ENCODE peak calls at places on chromosome 9, in five cellular contexts. X is fibroblast of the conjunctiva, E is NCI-H1105, B is Kasumi-1, F is amniotic stem cell. Q is an unnamed sample.

GRCh38 chr9:133522073-133522910 is 2.5 kb downstream of the MYMK start:
- DNase-seq in F (no peak), X (no peak), B (no peak), E (no peak), Q (no peak)

GRCh38 chr9:82680179-82680935 is 382.6 kb downstream of the RASEF start:
- DNase-seq in X (no peak), E (no peak), B (no peak), F (no peak), Q (no peak)

GRCh38 chr9:70672136-70672535 is 257.7 kb upstream of the KLF9 start:
- DNase-seq in B (no peak), E (no peak), X (peak; percentile 28), F (no peak), Q (no peak)

GRCh38 chr9:137881591-137882505 is 4.3 kb downstream of the CACNA1B start:
- DNase-seq in B (no peak), X (no peak), E (no peak), F (no peak), Q (no peak)

GRCh38 chr9:137502008-137502913 is 43.1 kb upstream of the NSMF start:
- DNase-seq in E (no peak), X (no peak), F (peak; percentile 17), B (no peak), Q (no peak)

GRCh38 chr9:128066713-128067621 is at the start of gene NAIF1:
- DNase-seq in B (peak; percentile 99), E (peak; percentile 98), F (peak; percentile 99), X (peak; percentile 99), Q (peak; percentile 98)

GRCh38 chr9:136016882-136017812 is 56.0 kb upstream of the UBAC1 start:
- DNase-seq in E (no peak), B (no peak), X (no peak), F (no peak), Q (no peak)

GRCh38 chr9:36896296-36896695 is 137.8 kb downstream of the PAX5 start:
- DNase-seq in E (no peak), X (no peak), B (no peak), F (no peak), Q (no peak)

GRCh38 chr9:31243386-31243785 is 1141.1 kb upstream of the ACO1 start:
- DNase-seq in B (no peak), X (no peak), F (no peak), E (no peak), Q (no peak)

GRCh38 chr9:72557549-72557948 is 36.1 kb downstream of the TMC1 start:
- DNase-seq in B (no peak), F (peak; percentile 71), X (peak; percentile 64), E (no peak), Q (no peak)

GRCh38 chr9:81578606-81579005 is 110.7 kb downstream of the TLE1 start:
- DNase-seq in F (no peak), B (no peak), E (no peak), X (no peak), Q (no peak)

GRCh38 chr9:4679268-4680177 is at the start of gene CDC37L1:
- DNase-seq in E (peak; percentile 96), X (peak; percentile 92), F (peak; percentile 93), B (peak; percentile 84), Q (peak; percentile 98)

Q was measured in dorsolateral prefrontal cortex.